ENCODE peak calls at places on chromosomes 12 and 14, in four cellular contexts. I is kidney glomerular epithelial cell; Q is HT1080; O is activated CD4-positive, alpha-beta T cell treated with anti-CD3 and anti-CD28 coated beads, Interleukin-2, amount 10 ng/mL, durations not matched to agents 7 days and 5 days. T is an unnamed sample.

GRCh38 chr12:45762185-45763110 is 32.9 kb downstream of the ARID2 start:
- DNase-seq in I (peak), Q (peak), O (peak), T (peak)

GRCh38 chr14:100295376-100296105 is 10.7 kb downstream of the SLC25A29 start:
- DNase-seq in I (no peak), Q (no peak), O (no peak), T (no peak)

GRCh38 chr12:32211066-32211768 is 104.6 kb downstream of the BICD1 start:
- DNase-seq in I (no peak), Q (no peak), O (no peak), T (no peak)

GRCh38 chr14:101351769-101352168 is 209.5 kb upstream of the DIO3 start:
- DNase-seq in I (no peak), Q (no peak), O (no peak), T (no peak)

GRCh38 chr12:26937863-26938659 is at the start of the genes FGFR1OP2 and INTS13:
- DNase-seq in I (peak), Q (peak), O (peak), T (peak)

GRCh38 chr14:56351861-56352260 is 227.7 kb upstream of the TMEM260 start:
- DNase-seq in I (peak), Q (peak), O (no peak), T (peak)

GRCh38 chr12:102965281-102966155 is 8.0 kb downstream of the ASCL1 start:
- DNase-seq in I (no peak), Q (no peak), O (no peak), T (no peak)

GRCh38 chr12:132360906-132361777 is 31.8 kb upstream of the GALNT9 start:
- DNase-seq in I (no peak), Q (no peak), O (no peak), T (no peak)

GRCh38 chr14:60506010-60506409 is 2.9 kb upstream of the SIX6 start:
- DNase-seq in I (no peak), Q (no peak), O (no peak), T (no peak)

GRCh38 chr12:132337557-132337956 is 8.2 kb upstream of the GALNT9 start:
- DNase-seq in I (no peak), Q (no peak), O (no peak), T (no peak)

GRCh38 chr12:89351489-89352241 is 636 bp downstream of the DUSP6 start:
- DNase-seq in I (no peak), Q (no peak), O (peak), T (no peak)

GRCh38 chr12:91722072-91722471 is 423.6 kb downstream of the BTG1 start:
- DNase-seq in I (peak), Q (peak), O (no peak), T (peak)

GRCh38 chr14:102898776-102899515 is 23.5 kb upstream of the AMN start:
- DNase-seq in I (no peak), Q (no peak), O (no peak), T (no peak)

GRCh38 chr12:97713972-97714588 is 251.5 kb downstream of the RMST start:
- DNase-seq in I (no peak), Q (no peak), O (no peak), T (no peak)

GRCh38 chr12:28222081-28222700 is 31.9 kb downstream of the CCDC91 start:
- DNase-seq in I (no peak), Q (no peak), O (peak), T (no peak)

GRCh38 chr14:101810897-101811620 is 49.5 kb downstream of the PPP2R5C start:
- DNase-seq in I (no peak), Q (peak), O (no peak), T (no peak)

GRCh38 chr14:90547250-90547649 is 150.4 kb downstream of the CALM1 start:
- DNase-seq in I (no peak), Q (no peak), O (no peak), T (no peak)

GRCh38 chr14:90545431-90545830 is 148.6 kb downstream of the CALM1 start:
- DNase-seq in I (no peak), Q (no peak), O (no peak), T (no peak)

GRCh38 chr14:105069887-105070759 is 4.9 kb upstream of the GPR132 start:
- DNase-seq in I (no peak), Q (no peak), O (no peak), T (no peak)

GRCh38 chr12:71904629-71905028 is 34.0 kb upstream of the TPH2 start:
- DNase-seq in I (no peak), Q (no peak), O (no peak), T (no peak)

GRCh38 chr14:48614003-48614402 is 938.6 kb upstream of the MDGA2 start:
- DNase-seq in I (no peak), Q (no peak), O (no peak), T (no peak)

GRCh38 chr12:104658085-104658484 is 201.3 kb downstream of the CHST11 start:
- DNase-seq in I (no peak), Q (no peak), O (no peak), T (no peak)

GRCh38 chr12:32087301-32087700 is 19.3 kb upstream of the BICD1 start:
- DNase-seq in I (no peak), Q (no peak), O (no peak), T (no peak)

GRCh38 chr14:86462193-86462592 is 932.2 kb downstream of the FLRT2 start:
- DNase-seq in I (peak), Q (peak), O (peak), T (no peak)

GRCh38 chr14:21070610-21071224 is 613 bp downstream of the ARHGEF40 start:
- DNase-seq in I (peak), Q (peak), O (no peak), T (no peak)

GRCh38 chr12:21773263-21773741 is 1.2 kb downstream of the KCNJ8 start:
- DNase-seq in I (no peak), Q (no peak), O (no peak), T (no peak)

GRCh38 chr14:38137005-38137404 is 70.7 kb upstream of the SSTR1 start:
- DNase-seq in I (no peak), Q (no peak), O (no peak), T (no peak)

GRCh38 chr14:51735851-51736250 is 84.1 kb downstream of the FRMD6 start:
- DNase-seq in I (no peak), Q (no peak), O (no peak), T (no peak)

GRCh38 chr12:43964966-43965365 is 129.1 kb downstream of the TMEM117 start:
- DNase-seq in I (no peak), Q (no peak), O (no peak), T (no peak)

GRCh38 chr14:99596071-99596627 is 7.9 kb downstream of the CCDC85C start:
- DNase-seq in I (no peak), Q (no peak), O (no peak), T (no peak)

GRCh38 chr14:33118653-33119052 is 180.0 kb downstream of the NPAS3 start:
- DNase-seq in I (no peak), Q (no peak), O (no peak), T (no peak)

GRCh38 chr12:124764870-124765570 is 98.6 kb downstream of the SCARB1 start:
- DNase-seq in I (peak), Q (no peak), O (no peak), T (peak)

GRCh38 chr14:89977668-89978067 is 21.9 kb downstream of the TDP1 start:
- DNase-seq in I (no peak), Q (no peak), O (no peak), T (no peak)

GRCh38 chr12:101666017-101666728 is 31.3 kb upstream of the CHPT1 start:
- DNase-seq in I (no peak), Q (no peak), O (no peak), T (no peak)

GRCh38 chr14:54177861-54178591 is 218.8 kb upstream of the CDKN3 start:
- DNase-seq in I (peak), Q (peak), O (no peak), T (no peak)

GRCh38 chr12:51307655-51308593 is 16.1 kb downstream of the BIN2 start:
- DNase-seq in I (peak), Q (peak), O (no peak), T (peak)